ENCODE peak calls at places on chromosomes 4 and X, in nine cellular contexts. K is thoracic aorta, X is astrocyte of the spinal cord, W is breast epithelium, S is endothelial cell, T is H9, M is AG09319, V is hepatocyte, G is heart right ventricle. F is an unnamed sample.

GRCh38 chr4:54215379-54216072 is 13.6 kb upstream of the PDGFRA start:
- DNase-seq in G (no peak), W (no peak), X (no peak), V (no peak), K (no peak), T (no peak), M (no peak), S (no peak), F (no peak)

GRCh38 chr4:72846280-72847111 is 223.0 kb downstream of the COX18 start:
- DNase-seq in K (no peak), X (no peak), T (peak; percentile 85), M (peak; percentile 4), V (peak; percentile 48), W (no peak), G (no peak), S (no peak), F (no peak)

GRCh38 chr4:150264595-150265141 is 186.4 kb downstream of the DCLK2 start:
- DNase-seq in X (no peak), G (no peak), M (no peak), S (no peak), W (no peak), V (no peak), T (no peak), K (no peak), F (no peak)

GRCh38 chr4:57553695-57554094 is 443.5 kb upstream of the IGFBP7 start:
- DNase-seq in W (no peak), K (no peak), S (no peak), M (no peak), X (no peak), G (no peak), V (no peak), T (no peak), F (no peak)

GRCh38 chr4:3036131-3036952 is 38.0 kb downstream of the HTT-AS start:
- DNase-seq in S (no peak), W (no peak), X (no peak), G (no peak), M (no peak), V (no peak), T (no peak), K (no peak), F (no peak)

GRCh38 chrX:2226182-2226581 is 274.6 kb downstream of the DHRSX start:
- DNase-seq in X (no peak), K (no peak), G (no peak), M (no peak), W (no peak), S (no peak), V (no peak), T (no peak), F (no peak)

GRCh38 chr4:6752486-6752829 is 30.1 kb upstream of the KIAA0232 start:
- DNase-seq in K (no peak), V (no peak), G (no peak), W (no peak), X (no peak), T (no peak), M (no peak), S (no peak), F (no peak)

GRCh38 chrX:106007815-106008214 is 30.7 kb downstream of the SERPINA7 start:
- DNase-seq in T (no peak), M (no peak), G (no peak), V (peak; percentile 9), S (no peak), K (no peak), W (no peak), X (no peak), F (no peak)

GRCh38 chr4:3299538-3300197 is 6.8 kb downstream of the RGS12 start:
- DNase-seq in T (peak; percentile 16), G (no peak), S (no peak), X (no peak), M (no peak), W (peak; percentile 27), K (no peak), V (no peak), F (no peak)

GRCh38 chrX:22922961-22923360 is 76.8 kb upstream of the DDX53 start:
- DNase-seq in S (no peak), K (no peak), V (no peak), X (peak; percentile 22), M (peak; percentile 23), W (no peak), G (no peak), T (no peak), F (no peak)

GRCh38 chr4:68271851-68272756 is 26.6 kb upstream of the TMPRSS11B start:
- DNase-seq in K (no peak), X (peak; percentile 84), W (no peak), G (no peak), V (peak; percentile 34), T (peak; percentile 32), M (peak; percentile 22), S (peak; percentile 10), F (no peak)

GRCh38 chr4:71558248-71558647 is 219.4 kb downstream of the SLC4A4 start:
- DNase-seq in S (no peak), X (no peak), K (no peak), M (no peak), W (no peak), V (no peak), T (no peak), G (no peak), F (no peak)

GRCh38 chr4:71549516-71550160 is 210.8 kb downstream of the SLC4A4 start:
- DNase-seq in S (no peak), T (no peak), K (no peak), V (no peak), W (no peak), M (no peak), X (no peak), G (no peak), F (no peak)

GRCh38 chr4:71550220-71551190 is 211.7 kb downstream of the SLC4A4 start:
- DNase-seq in X (peak; percentile 72), S (no peak), G (no peak), M (no peak), T (no peak), K (no peak), V (peak; percentile 42), W (no peak), F (no peak)

GRCh38 chr4:71554025-71554424 is 215.2 kb downstream of the SLC4A4 start:
- DNase-seq in V (no peak), S (no peak), K (no peak), X (no peak), T (no peak), G (no peak), M (no peak), W (no peak), F (no peak)

DNA sequence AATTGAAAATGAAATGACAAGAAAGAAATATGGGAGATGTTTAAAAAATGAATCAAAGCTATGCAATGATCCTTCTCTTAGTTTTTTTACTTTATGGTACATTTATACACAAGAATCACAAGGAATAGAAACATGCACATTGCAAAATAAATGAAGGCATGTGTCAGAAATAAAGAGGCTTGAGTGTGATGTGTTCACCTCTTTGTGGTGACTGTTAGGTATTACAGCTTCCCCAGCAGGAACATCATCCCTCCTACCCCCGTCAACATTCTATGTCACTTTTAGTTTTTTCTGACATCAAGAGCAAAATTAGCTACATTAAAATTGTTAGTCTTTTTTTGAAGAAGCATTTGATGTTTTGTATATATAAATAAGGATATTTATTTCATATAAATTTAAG is 214.8 kb downstream of the SLC4A4 start:
- DNase-seq in M (peak; percentile 14), W (no peak), X (peak; percentile 47), K (no peak), S (no peak), V (peak; percentile 46), T (no peak), G (no peak), F (no peak)
- TF ChIP-seq CTCF in M (peak; percentile 74), W (no peak), X (peak; percentile 63), K (peak; percentile 57), S (peak; percentile 51), V (peak; percentile 57), T (peak; percentile 67), G (peak; percentile 65), F (no peak)

GRCh38 chr4:76623217-76624060 is 188.4 kb downstream of the SHROOM3 start:
- DNase-seq in G (no peak), S (no peak), K (no peak), T (no peak), M (no peak), W (no peak), X (no peak), V (no peak), F (no peak)

GRCh38 chr4:76624271-76624681 is 189.2 kb downstream of the SHROOM3 start:
- DNase-seq in V (peak; percentile 72), T (peak; percentile 46), G (no peak), K (peak; percentile 69), X (peak; percentile 97), W (no peak), M (peak; percentile 91), S (no peak), F (no peak)

GRCh38 chr4:76625316-76625715 is 190.3 kb downstream of the SHROOM3 start:
- DNase-seq in X (no peak), V (no peak), G (no peak), S (no peak), W (no peak), K (no peak), T (no peak), M (no peak), F (no peak)

GRCh38 chr4:76630748-76631147 is 195.7 kb downstream of the SHROOM3 start:
- DNase-seq in T (no peak), X (no peak), S (no peak), G (no peak), W (no peak), K (no peak), V (no peak), M (no peak), F (no peak)

DNA sequence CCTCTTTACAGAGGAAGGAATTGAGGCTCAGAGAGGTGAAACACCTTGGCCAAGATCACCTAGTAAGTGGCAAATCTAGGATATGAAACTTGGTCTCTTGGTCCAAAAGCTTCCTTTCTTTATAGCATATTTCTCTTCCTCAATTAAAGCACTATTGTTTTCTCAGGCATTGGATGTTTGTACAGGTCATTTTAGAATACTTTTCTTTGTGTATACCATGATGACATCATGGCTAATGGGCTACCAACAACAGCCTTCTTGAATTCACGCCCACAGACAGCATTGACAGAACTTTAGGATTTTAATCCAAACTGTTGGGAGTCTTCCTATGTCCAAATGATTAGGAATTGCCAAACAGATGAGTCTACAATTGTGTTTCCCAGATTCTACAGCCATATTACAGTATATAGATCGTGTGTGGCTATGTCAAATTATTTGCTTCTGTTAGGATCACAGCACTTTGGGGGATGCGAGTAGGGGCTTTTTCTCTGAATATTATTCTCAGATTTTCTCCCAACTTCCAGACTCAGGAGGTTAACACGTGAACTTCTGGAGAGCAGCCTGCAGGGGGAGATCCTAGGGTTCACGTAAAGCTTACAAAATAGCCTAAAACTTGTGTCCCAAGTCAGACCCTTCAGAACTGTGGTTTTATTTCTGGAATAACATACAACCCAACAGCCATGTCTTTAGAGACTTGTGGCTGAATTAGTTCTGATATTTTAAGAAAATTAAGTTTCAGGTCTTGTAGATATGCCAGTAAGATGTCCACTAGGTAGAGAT is 191.8 kb downstream of the SHROOM3 start:
- DNase-seq in S (peak; percentile 18), M (no peak), W (no peak), K (no peak), V (no peak), X (no peak), G (no peak), T (no peak), F (no peak)
- TF ChIP-seq CTCF in S (peak; percentile 76), M (peak; percentile 12), W (no peak), K (no peak), V (no peak), X (peak; percentile 30), G (no peak), T (peak; percentile 69), F (no peak)

GRCh38 chr4:148415500-148415899 is 26.7 kb downstream of the NR3C2 start:
- DNase-seq in X (peak; percentile 13), G (no peak), W (no peak), T (no peak), M (no peak), V (no peak), K (no peak), S (no peak), F (no peak)
- TF ChIP-seq CTCF in X (no peak), G (peak; percentile 37), W (no peak), T (peak; percentile 26), M (no peak), V (peak; percentile 18), K (no peak), S (no peak), F (peak; percentile 28)

GRCh38 chr4:77157859-77158486 is 966 bp downstream of the CCNG2 start:
- DNase-seq in X (peak; percentile 93), K (peak; percentile 53), M (peak; percentile 65), T (peak; percentile 94), W (peak; percentile 82), V (peak; percentile 96), G (peak; percentile 86), S (peak; percentile 92), F (peak; percentile 55)
- TF ChIP-seq CTCF in X (no peak), K (peak; percentile 17), M (no peak), T (peak; percentile 10), W (no peak), V (no peak), G (peak; percentile 26), S (no peak), F (no peak)

F was measured in CD4-positive, alpha-beta T cell.